ENCODE peak calls at places on chromosomes 11 and 22, in five cellular contexts. N is activated CD4-positive, alpha-beta T cell treated with anti-CD3 and anti-CD28 coated beads for 1 hour; W is stimulated activated CD8-positive, alpha-beta memory T cell treated with anti-CD3 and anti-CD28 coated beads, Interleukin-2, amount 100 ng/mL, for 1 hour; O is non-pigmented ciliary epithelial cell; A is right lobe of liver. B is an unnamed sample.

GRCh38 chr11:2796508-2797180 is 88.9 kb downstream of the CDKN1C start:
- DNase-seq in N (no peak), W (no peak), O (no peak), A (peak), B (no peak)

GRCh38 chr22:33923033-33923432 is 2.8 kb upstream of the LARGE1 start:
- DNase-seq in N (no peak), W (no peak), O (no peak), A (no peak), B (no peak)

GRCh38 chr11:78800089-78800690 is 225.5 kb upstream of the NARS2 start:
- DNase-seq in N (no peak), W (no peak), O (no peak), A (no peak), B (no peak)

GRCh38 chr11:6568191-6568918 is 35.1 kb downstream of the RRP8 start:
- DNase-seq in N (no peak), W (no peak), O (peak), A (peak), B (no peak)

GRCh38 chr11:133508448-133508847 is 23.9 kb downstream of the OPCML start:
- DNase-seq in N (no peak), W (no peak), O (no peak), A (no peak), B (no peak)

GRCh38 chr11:70104419-70104818 is 26.3 kb downstream of the ANO1 start:
- DNase-seq in N (no peak), W (no peak), O (no peak), A (no peak), B (no peak)

GRCh38 chr22:23086787-23087186 is 16.5 kb downstream of the GNAZ start:
- DNase-seq in N (no peak), W (no peak), O (no peak), A (no peak), B (no peak)

GRCh38 chr11:79182794-79183193 is 258.0 kb downstream of the TENM4 start:
- DNase-seq in N (no peak), W (no peak), O (peak), A (no peak), B (peak)

GRCh38 chr11:75925785-75926164 is 110.8 kb downstream of the UVRAG start:
- DNase-seq in N (no peak), W (no peak), O (no peak), A (no peak), B (no peak)

GRCh38 chr11:72228229-72228843 is 3.8 kb downstream of the INPPL1 start:
- DNase-seq in N (no peak), W (no peak), O (no peak), A (peak), B (no peak)

GRCh38 chr11:45843158-45843924 is 3.9 kb upstream of the CRY2 start:
- DNase-seq in N (peak), W (peak), O (peak), A (peak), B (no peak)

GRCh38 chr11:133020321-133020720 is 512.0 kb downstream of the OPCML start:
- DNase-seq in N (no peak), W (no peak), O (no peak), A (no peak), B (no peak)

GRCh38 chr11:33869511-33870422 is 22.1 kb downstream of the LMO2 start:
- DNase-seq in N (no peak), W (no peak), O (no peak), A (no peak), B (no peak)

GRCh38 chr11:132734217-132734616 is 798.1 kb downstream of the OPCML start:
- DNase-seq in N (no peak), W (no peak), O (peak), A (no peak), B (peak)

GRCh38 chr11:4607111-4607510 is 920 bp downstream of the TRIM68 start:
- DNase-seq in N (no peak), W (no peak), O (no peak), A (no peak), B (no peak)

GRCh38 chr11:2103666-2104523 is 35.3 kb downstream of the IGF2 start:
- DNase-seq in N (no peak), W (no peak), O (no peak), A (no peak), B (no peak)

GRCh38 chr11:104764718-104765045 is 133.6 kb downstream of the CASP12 start:
- DNase-seq in N (no peak), W (no peak), O (no peak), A (no peak), B (no peak)

GRCh38 chr11:102306048-102306575 is 11.2 kb upstream of the BIRC3 start:
- DNase-seq in N (no peak), W (no peak), O (no peak), A (no peak), B (no peak)

GRCh38 chr11:62917906-62918502 is 3.2 kb downstream of the CHRM1 start:
- DNase-seq in N (no peak), W (no peak), O (no peak), A (no peak), B (no peak)

GRCh38 chr11:11065396-11065795 is 207.5 kb upstream of the ZBED5 start:
- DNase-seq in N (no peak), W (no peak), O (no peak), A (no peak), B (no peak)

GRCh38 chr11:46149826-46150225 is 28.6 kb upstream of the PHF21A start:
- DNase-seq in N (no peak), W (no peak), O (no peak), A (no peak), B (no peak)

GRCh38 chr22:32897400-32897799 is 95.9 kb downstream of the TIMP3 start:
- DNase-seq in N (no peak), W (no peak), O (no peak), A (no peak), B (peak)

GRCh38 chr22:42404266-42404665 is 27.9 kb downstream of the NFAM1 start:
- DNase-seq in N (no peak), W (no peak), O (no peak), A (no peak), B (no peak)

GRCh38 chr11:30960387-30960992 is 374.3 kb upstream of the MPPED2 start:
- DNase-seq in N (no peak), W (no peak), O (peak), A (no peak), B (peak)

GRCh38 chr11:46275964-46276641 is 1.4 kb upstream of the CREB3L1 start:
- DNase-seq in N (no peak), W (no peak), O (no peak), A (no peak), B (no peak)

GRCh38 chr11:1146311-1146864 is 11.4 kb upstream of the MUC5AC start:
- DNase-seq in N (peak), W (no peak), O (no peak), A (no peak), B (no peak)

GRCh38 chr22:48137640-48138039 is 1375.2 kb downstream of the TBC1D22A start:
- DNase-seq in N (no peak), W (no peak), O (no peak), A (no peak), B (no peak)

GRCh38 chr11:67045314-67045713 is 11.3 kb upstream of the RHOD start:
- DNase-seq in N (no peak), W (no peak), O (peak), A (no peak), B (peak)

GRCh38 chr11:69904331-69905201 is 85.3 kb upstream of the FGF3 start:
- DNase-seq in N (no peak), W (no peak), O (no peak), A (no peak), B (no peak)

GRCh38 chr22:27554106-27554814 is 247.3 kb downstream of the MN1 start:
- DNase-seq in N (no peak), W (no peak), O (no peak), A (no peak), B (no peak)